ENCODE peak calls at places on chromosomes 4 and X, in seven cellular contexts. Y, K, M, L, X, Z and T are unnamed samples.
A peak's percentile ranks its signal among the peaks of the same experiment; 100 is the strongest.

GRCh38 chrX:133638285-133638684 is 223.0 kb upstream of the GPC4 start:
- DNase-seq in Z (no peak), Y (no peak), X (no peak), L (no peak), M (peak; percentile 75), K (no peak), T (no peak)

GRCh38 chrX:118773782-118774181 is 46.4 kb downstream of the IL13RA1 start:
- DNase-seq in M (peak; percentile 74), L (no peak), Y (no peak), Z (no peak), X (peak; percentile 9), K (no peak), T (no peak)

GRCh38 chrX:130386408-130386808 is 934 bp upstream of the GPR119 start:
- DNase-seq in M (no peak), Z (no peak), K (no peak), L (no peak), X (no peak), Y (no peak), T (no peak)

GRCh38 chr4:38673109-38673978 is 9.3 kb downstream of the KLF3 start:
- DNase-seq in X (no peak), K (peak; percentile 41), L (peak; percentile 79), M (peak; percentile 89), Z (no peak), Y (peak; percentile 46), T (no peak)

GRCh38 chr4:140005699-140006098 is 148.3 kb downstream of the MAML3 start:
- DNase-seq in K (no peak), L (no peak), Z (no peak), Y (no peak), M (no peak), X (no peak), T (no peak)

GRCh38 chr4:113708250-113708649 is 53.3 kb downstream of the CAMK2D start:
- DNase-seq in X (no peak), Y (no peak), Z (no peak), M (no peak), L (no peak), K (no peak), T (no peak)

GRCh38 chrX:11555759-11556158 is 110.0 kb downstream of the ARHGAP6 start:
- DNase-seq in Y (no peak), K (no peak), X (no peak), M (no peak), Z (no peak), L (no peak), T (no peak)

GRCh38 chr4:54945838-54946237 is 179.6 kb downstream of the KDR start:
- DNase-seq in Z (no peak), M (no peak), Y (no peak), K (no peak), X (no peak), L (no peak), T (no peak)

GRCh38 chrX:56729152-56729557 is at the start of gene NBDY:
- DNase-seq in K (peak; percentile 29), X (no peak), M (no peak), Y (peak; percentile 54), L (peak; percentile 63), Z (peak; percentile 1), T (no peak)

GRCh38 chr4:101306764-101307615 is 40.3 kb downstream of the PPP3CA start:
- DNase-seq in M (no peak), Z (no peak), L (no peak), K (no peak), Y (no peak), X (no peak), T (no peak)
- H3K27ac ChIP-seq in M (no peak overlapping the region), Z (no peak overlapping the region), L (peak overlapping the region; percentile 15), K (no peak overlapping the region), Y (no peak overlapping the region), X (peak overlapping the region; percentile 51), T (no peak overlapping the region)

DNA sequence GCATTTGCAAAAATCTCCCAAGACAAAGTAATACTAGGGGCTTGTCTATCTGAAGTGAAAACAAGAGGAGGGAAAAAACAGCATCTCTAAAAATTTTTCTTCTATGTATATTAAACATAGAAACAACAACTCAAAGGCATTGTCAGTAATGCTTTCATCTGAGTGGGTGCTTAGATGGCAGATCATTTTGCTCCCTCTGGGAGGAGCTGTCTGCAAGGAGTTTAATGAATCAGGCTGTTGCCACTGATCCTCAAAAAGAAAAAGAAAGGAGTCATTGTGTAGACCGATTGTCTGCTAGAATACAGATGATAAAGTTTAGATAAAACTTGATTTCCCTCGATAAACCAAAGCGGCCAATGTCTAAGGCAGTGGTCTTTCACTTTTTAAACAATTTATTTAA is 49.7 kb upstream of the KLHL8 start:
- DNase-seq in Z (no peak), K (no peak), L (no peak), M (peak; percentile 38), X (no peak), Y (peak; percentile 28), T (no peak)
- TF ChIP-seq CTCF in Z (no peak), K (peak; percentile 35), L (peak; percentile 50), M (peak; percentile 57), X (peak; percentile 66), Y (peak; percentile 75), T (no peak)

GRCh38 chr4:6969826-6970800 is 60.5 kb downstream of the TBC1D14 start:
- DNase-seq in M (no peak), X (no peak), Y (no peak), L (no peak), Z (no peak), K (no peak), T (no peak)
- H3K27ac ChIP-seq in M (no peak overlapping the region), X (no peak overlapping the region), Y (no peak overlapping the region), L (no peak overlapping the region), Z (no peak overlapping the region), K (no peak overlapping the region), T (no peak overlapping the region)

GRCh38 chr4:340011-340410 is 2.4 kb downstream of the ZNF141 start:
- DNase-seq in M (no peak), X (no peak), L (no peak), Z (no peak), K (no peak), Y (no peak), T (no peak)
- TF ChIP-seq CTCF in M (no peak), X (peak; percentile 13), L (no peak), Z (no peak), K (no peak), Y (peak; percentile 55), T (no peak)

DNA sequence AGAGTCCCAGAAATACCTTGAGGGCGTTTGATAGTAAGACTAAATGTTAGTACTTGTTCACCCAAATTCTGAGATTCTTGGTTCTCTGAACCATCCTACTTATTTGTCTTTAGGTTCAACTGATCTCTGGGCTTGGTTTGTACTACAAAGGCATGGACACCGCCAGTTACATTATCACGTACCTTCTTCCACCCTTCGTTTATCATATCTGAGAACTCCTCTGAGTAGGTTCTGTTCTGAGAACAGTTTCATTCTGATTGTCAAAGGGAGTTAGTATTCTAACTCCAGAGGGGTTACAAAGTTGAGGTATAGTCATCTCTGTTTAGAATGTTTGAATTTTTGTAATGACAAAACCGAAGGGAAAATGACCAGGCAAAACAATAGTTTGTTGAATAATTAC is 19.3 kb downstream of the ZFX start:
- DNase-seq in L (no peak), Y (no peak), Z (no peak), X (no peak), K (no peak), M (no peak), T (no peak)
- H3K27ac ChIP-seq in L (no peak overlapping the region), Y (peak overlapping the region; percentile 66), Z (no peak overlapping the region), X (no peak overlapping the region), K (no peak overlapping the region), M (no peak overlapping the region), T (no peak overlapping the region)

GRCh38 chr4:2954358-2955185 is 8.6 kb downstream of the NOP14 start:
- DNase-seq in K (no peak), L (no peak), Y (peak; percentile 68), Z (no peak), M (no peak), X (no peak), T (no peak)
- TF ChIP-seq CTCF in K (no peak), L (no peak), Y (peak; percentile 81), Z (peak; percentile 24), M (no peak), X (no peak), T (peak; percentile 28)

GRCh38 chr4:155616112-155616511 is 50.5 kb upstream of the GUCY1A1 start:
- DNase-seq in M (no peak), K (no peak), X (no peak), Y (no peak), Z (no peak), L (no peak), T (no peak)
- H3K27ac ChIP-seq in M (no peak overlapping the region), K (no peak overlapping the region), X (no peak overlapping the region), Y (no peak overlapping the region), Z (no peak overlapping the region), L (no peak overlapping the region), T (no peak overlapping the region)

DNA sequence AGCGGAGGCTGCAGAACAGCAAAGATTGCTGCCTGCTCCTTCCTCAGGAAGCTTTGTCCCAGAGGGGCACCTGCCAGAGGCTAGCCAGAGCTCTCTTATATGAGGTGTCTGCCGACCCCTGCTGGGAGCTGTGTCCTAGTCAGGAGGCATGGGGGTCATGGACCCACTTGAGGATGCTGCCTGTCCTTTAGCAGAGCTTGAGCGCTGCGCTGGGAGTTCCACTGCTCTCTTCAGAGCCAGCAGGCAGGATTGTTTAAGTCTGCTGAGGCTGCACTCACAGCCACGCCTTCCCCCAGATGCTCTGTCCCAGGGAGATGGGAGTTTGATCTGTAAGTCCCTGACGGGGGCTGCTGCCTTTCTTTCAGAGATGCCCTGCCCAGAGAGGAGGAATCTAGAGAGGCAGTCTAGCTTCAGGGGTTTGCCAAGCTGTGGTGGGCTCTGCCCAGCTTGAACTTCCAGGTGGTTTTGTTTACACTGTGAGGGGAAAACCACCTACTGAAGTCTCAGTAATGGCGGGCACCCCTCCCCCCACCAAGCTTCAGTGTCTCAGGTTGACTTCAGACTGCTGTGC is 10.9 kb downstream of the DCK start:
- DNase-seq in X (no peak), Z (peak; percentile 42), Y (peak; percentile 48), K (no peak), M (no peak), L (no peak), T (peak; percentile 61)
- TF ChIP-seq CTCF in X (no peak), Z (no peak), Y (no peak), K (no peak), M (no peak), L (no peak), T (no peak)

DNA sequence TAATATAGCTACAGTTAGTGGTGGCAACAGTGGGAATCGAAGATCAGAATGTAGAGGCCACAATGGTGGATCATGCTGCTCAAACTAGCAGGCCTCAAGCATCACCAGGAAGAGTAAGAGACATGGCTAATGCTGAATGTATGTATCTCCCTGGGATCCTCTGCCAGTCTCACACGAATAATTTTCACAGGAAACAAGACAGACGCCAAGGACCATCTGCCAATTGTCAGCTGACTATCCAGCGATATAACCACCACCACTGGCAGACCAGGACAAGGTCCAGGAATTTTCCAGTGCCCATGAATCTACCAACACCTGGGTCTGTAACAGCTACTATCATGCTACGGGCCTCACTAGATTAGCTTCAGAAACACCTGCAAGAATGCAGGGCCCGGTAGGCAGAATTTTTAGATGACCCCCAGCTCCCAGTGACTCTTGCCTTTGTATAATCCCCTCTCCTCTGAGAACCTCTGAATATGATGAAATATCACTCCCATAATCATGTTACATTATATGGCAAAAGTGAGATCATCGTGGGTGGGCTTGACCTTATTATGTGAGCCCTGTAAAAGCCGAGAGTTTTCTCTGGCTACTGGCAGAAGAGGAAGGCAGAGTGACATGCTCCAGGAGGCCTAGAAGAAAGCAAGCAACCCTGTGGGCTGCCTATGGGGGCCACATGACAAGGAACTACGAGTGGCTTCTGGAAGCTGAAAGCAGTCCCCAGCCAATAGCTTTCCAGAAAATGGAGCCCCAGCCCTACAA is 429.8 kb downstream of the BCOR start:
- DNase-seq in Z (no peak), X (no peak), L (no peak), M (no peak), K (no peak), Y (no peak), T (no peak)
- H3K27ac ChIP-seq in Z (no peak overlapping the region), X (no peak overlapping the region), L (no peak overlapping the region), M (no peak overlapping the region), K (no peak overlapping the region), Y (no peak overlapping the region), T (no peak overlapping the region)